ENCODE peak calls at places on chromosome 19, in six cellular contexts. M is retina; W is Peyer's patch; Z is stimulated activated CD4-positive, alpha-beta T cell treated with anti-CD3 and anti-CD28 coated beads, TNF-alpha, amount 100 ng/mL, for 24 hours; J is stimulated activated CD8-positive, alpha-beta memory T cell treated with anti-CD3 and anti-CD28 coated beads, Interleukin-15, amount 100 ng/mL, for 48 hours; B is EL. L is an unnamed sample.

GRCh38 chr19:42074513-42075363 is 1.2 kb upstream of the ZNF574 start:
- DNase-seq in J (no peak), B (peak), Z (no peak), W (peak), M (no peak), L (peak)

GRCh38 chr19:18975864-18976263 is 34.8 kb upstream of the HOMER3 start:
- DNase-seq in M (no peak), B (no peak), Z (no peak), W (no peak), J (no peak), L (no peak)

GRCh38 chr19:48760514-48761221 is 5.3 kb downstream of the FGF21 start:
- DNase-seq in J (no peak), W (no peak), M (no peak), B (no peak), Z (no peak), L (no peak)

GRCh38 chr19:46391296-46392251 is 21.8 kb downstream of the CCDC8 start:
- DNase-seq in B (no peak), J (no peak), W (no peak), M (no peak), Z (no peak), L (no peak)

GRCh38 chr19:34236035-34236793 is 18.1 kb upstream of the GARRE1 start:
- DNase-seq in W (no peak), Z (no peak), B (peak), J (no peak), M (no peak), L (no peak)

GRCh38 chr19:48826606-48827020 is 9.7 kb downstream of the HSD17B14 start:
- DNase-seq in M (no peak), W (no peak), B (no peak), Z (no peak), J (no peak), L (no peak)

GRCh38 chr19:43532571-43532961 is 422 bp upstream of the ZNF575 start:
- DNase-seq in W (no peak), M (no peak), B (no peak), J (peak), Z (no peak), L (no peak)

GRCh38 chr19:2424686-2425621 is 2.4 kb downstream of the TIMM13 start:
- DNase-seq in J (no peak), Z (no peak), B (peak), W (no peak), M (peak), L (peak)

GRCh38 chr19:13262450-13262849 is 112.2 kb downstream of the IER2 start:
- DNase-seq in J (no peak), M (peak), B (peak), Z (no peak), W (no peak), L (peak)

GRCh38 chr19:16398530-16399241 is 73.1 kb downstream of the EPS15L1 start:
- DNase-seq in Z (no peak), J (no peak), M (no peak), W (no peak), B (no peak), L (no peak)

GRCh38 chr19:30719189-30719990 is 347.2 kb downstream of the ZNF536 start:
- DNase-seq in W (peak), M (peak), J (no peak), Z (no peak), B (peak), L (peak)

GRCh38 chr19:13861714-13862531 is 15.0 kb upstream of the NANOS3 start:
- DNase-seq in Z (peak), J (peak), B (peak), M (peak), W (peak), L (peak)

GRCh38 chr19:47445937-47446402 is 25.7 kb downstream of the SLC8A2 start:
- DNase-seq in J (no peak), B (peak), M (no peak), W (peak), Z (no peak), L (no peak)

GRCh38 chr19:7729831-7730285 is 2.1 kb downstream of the CLEC4G start:
- DNase-seq in B (no peak), Z (no peak), M (no peak), W (no peak), J (no peak), L (no peak)

GRCh38 chr19:1470864-1471513 is 8.0 kb downstream of the C19orf25 start:
- DNase-seq in W (no peak), Z (no peak), J (no peak), B (no peak), M (peak), L (no peak)

GRCh38 chr19:1747285-1748114 is 5.8 kb upstream of the ONECUT3 start:
- DNase-seq in Z (no peak), B (peak), M (peak), J (no peak), W (no peak), L (peak)

GRCh38 chr19:8392017-8392591 is 1.9 kb downstream of the RAB11B start:
- DNase-seq in Z (no peak), J (no peak), B (no peak), W (no peak), M (no peak), L (peak)

GRCh38 chr19:2888739-2889224 is 11.9 kb upstream of the ZNF57 start:
- DNase-seq in W (peak), J (peak), B (no peak), Z (peak), M (peak), L (no peak)

GRCh38 chr19:48614436-48615144 is at the start of gene FAM83E:
- DNase-seq in Z (no peak), J (no peak), B (no peak), W (peak), M (no peak), L (no peak)

GRCh38 chr19:49421039-49421877 is 2.0 kb downstream of the PTH2 start:
- DNase-seq in J (peak), M (peak), W (peak), Z (peak), B (peak), L (peak)

GRCh38 chr19:3667766-3668165 is 32.5 kb downstream of the PIP5K1C start:
- DNase-seq in Z (no peak), B (no peak), W (no peak), J (no peak), M (no peak), L (no peak)

GRCh38 chr19:48315712-48316111 is 9.6 kb upstream of the EMP3 start:
- DNase-seq in B (no peak), M (no peak), W (no peak), Z (no peak), J (no peak), L (no peak)

GRCh38 chr19:13428352-13428751 is 77.9 kb downstream of the CACNA1A start:
- DNase-seq in W (no peak), J (no peak), B (peak), Z (no peak), M (no peak), L (peak)

GRCh38 chr19:8371011-8371804 is 7.3 kb downstream of the ANGPTL4 start:
- DNase-seq in Z (no peak), B (no peak), M (no peak), W (no peak), J (no peak), L (no peak)

GRCh38 chr19:1223018-1223855 is 14.6 kb downstream of the CBARP start:
- DNase-seq in M (no peak), B (peak), J (no peak), W (peak), Z (no peak), L (no peak)

GRCh38 chr19:52946322-52947310 is 16.1 kb downstream of the ZNF816 start:
- DNase-seq in B (peak), J (no peak), Z (no peak), M (peak), W (peak), L (no peak)

GRCh38 chr19:7595466-7596133 is at the start of gene CAMSAP3:
- DNase-seq in Z (no peak), M (peak), W (peak), J (peak), B (no peak), L (no peak)

GRCh38 chr19:3516675-3517207 is 10.6 kb downstream of the FZR1 start:
- DNase-seq in J (no peak), B (no peak), Z (no peak), W (peak), M (no peak), L (peak)

GRCh38 chr19:54470991-54471782 is 1.9 kb downstream of the CDC42EP5 start:
- DNase-seq in M (peak), W (no peak), Z (no peak), J (no peak), B (no peak), L (no peak)

GRCh38 chr19:7978196-7978825 is 27.1 kb downstream of the ELAVL1 start:
- DNase-seq in M (no peak), W (no peak), J (no peak), B (peak), Z (no peak), L (no peak)

GRCh38 chr19:37905936-37906867 is at the start of gene WDR87:
- DNase-seq in J (no peak), Z (peak), B (no peak), M (peak), W (peak), L (no peak)

GRCh38 chr19:326851-327250 is 17.7 kb downstream of the MIER2 start:
- DNase-seq in W (peak), J (no peak), B (no peak), Z (no peak), M (no peak), L (no peak)

GRCh38 chr19:6720369-6721112 is at the start of gene C3:
- DNase-seq in Z (no peak), B (peak), M (no peak), J (no peak), W (no peak), L (peak)

GRCh38 chr19:8665468-8666213 is 33.0 kb downstream of the ACTL9 start:
- DNase-seq in W (no peak), Z (no peak), J (no peak), M (no peak), B (no peak), L (no peak)

GRCh38 chr19:17623224-17623935 is 64.8 kb downstream of the UNC13A start:
- DNase-seq in Z (no peak), J (no peak), M (no peak), B (no peak), W (no peak), L (no peak)

GRCh38 chr19:33797821-33798633 is 1.4 kb downstream of the KCTD15 start:
- DNase-seq in B (peak), M (peak), W (peak), J (no peak), Z (no peak), L (no peak)

L was measured in LHCN-M2.